ENCODE peak calls at places on chromosome 2, in four cellular contexts. W is cardiac fibroblast, A is AG09319, P is prostate gland. Q is an unnamed sample.

GRCh38 chr2:99615247-99615771 is 125.5 kb upstream of the REV1 start:
- DNase-seq in A (no peak), W (no peak), P (no peak), Q (peak)

GRCh38 chr2:69149631-69150215 is 136.7 kb downstream of the ANTXR1 start:
- DNase-seq in P (no peak), W (peak), A (no peak), Q (peak)

GRCh38 chr2:219987830-219988229 is 360.4 kb downstream of the SLC4A3 start:
- DNase-seq in W (peak), A (peak), P (no peak), Q (peak)

GRCh38 chr2:20242727-20243377 is 17.9 kb upstream of the SDC1 start:
- DNase-seq in P (no peak), W (no peak), A (no peak), Q (no peak)

GRCh38 chr2:190781604-190782198 is 98.9 kb upstream of the GLS start:
- DNase-seq in W (peak), A (no peak), P (peak), Q (peak)

GRCh38 chr2:20635096-20635475 is 15.8 kb downstream of the HS1BP3 start:
- DNase-seq in A (no peak), W (no peak), P (no peak), Q (no peak)

GRCh38 chr2:217938038-217938437 is 64.8 kb downstream of the TNS1 start:
- DNase-seq in W (no peak), P (no peak), A (no peak), Q (no peak)

GRCh38 chr2:85714841-85715240 is 20.7 kb downstream of the GNLY start:
- DNase-seq in W (no peak), P (no peak), A (no peak), Q (no peak)

GRCh38 chr2:24052951-24053350 is 3.4 kb downstream of the FKBP1B start:
- DNase-seq in P (no peak), A (no peak), W (no peak), Q (no peak)

GRCh38 chr2:217249086-217249485 is 389.2 kb upstream of the TNP1 start:
- DNase-seq in A (no peak), W (no peak), P (no peak), Q (no peak)

DNA sequence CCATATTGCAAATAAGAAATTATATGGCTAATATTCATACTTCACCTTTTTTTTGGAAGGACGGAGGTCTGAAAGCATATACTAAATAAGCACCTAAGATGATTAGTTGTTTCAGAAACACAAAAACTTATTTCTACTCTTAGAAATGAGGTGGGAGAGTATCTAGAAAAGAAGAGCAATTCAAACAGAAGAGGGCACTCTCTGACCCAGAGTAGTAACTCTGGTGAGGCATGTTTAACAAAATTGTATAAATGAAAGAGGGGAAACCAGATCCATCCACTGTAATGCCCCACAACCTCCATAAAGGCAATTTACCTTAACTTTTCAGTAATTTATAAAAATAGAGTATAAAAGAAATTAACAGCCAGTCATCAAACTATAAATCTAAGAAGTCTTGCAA is 669.6 kb upstream of the VRK2 start:
- DNase-seq in A (no peak), W (no peak), P (no peak), Q (peak)
- TF ChIP-seq CTCF in A (no peak), W (peak), P (no peak), Q (peak)

DNA sequence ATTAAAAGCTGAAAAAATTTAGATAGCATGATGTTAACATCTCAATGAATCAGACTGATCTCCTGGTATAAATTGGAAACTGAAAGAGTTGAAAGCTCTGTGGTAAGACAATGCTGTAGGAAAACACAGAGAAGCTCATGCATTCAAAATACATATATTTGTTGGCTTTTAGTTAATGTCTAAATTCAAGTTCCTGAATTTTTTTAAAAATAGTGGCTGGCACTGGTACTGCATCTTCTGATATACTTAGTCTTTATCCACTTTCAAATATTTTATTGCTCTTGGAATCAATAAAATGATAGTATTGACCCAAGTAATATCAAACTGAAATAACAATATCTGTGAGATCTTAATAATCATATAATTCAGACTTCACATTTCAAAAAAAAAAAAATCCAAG is 151.4 kb upstream of the FIGN start:
- DNase-seq in A (no peak), P (no peak), W (no peak), Q (no peak)
- TF ChIP-seq CTCF in A (no peak), P (no peak), W (peak), Q (no peak)

GRCh38 chr2:68122680-68122964 is 35.1 kb upstream of the PNO1 start:
- DNase-seq in A (no peak), P (no peak), W (no peak), Q (no peak)
- TF ChIP-seq CTCF in A (no peak), P (no peak), W (no peak), Q (no peak)

DNA sequence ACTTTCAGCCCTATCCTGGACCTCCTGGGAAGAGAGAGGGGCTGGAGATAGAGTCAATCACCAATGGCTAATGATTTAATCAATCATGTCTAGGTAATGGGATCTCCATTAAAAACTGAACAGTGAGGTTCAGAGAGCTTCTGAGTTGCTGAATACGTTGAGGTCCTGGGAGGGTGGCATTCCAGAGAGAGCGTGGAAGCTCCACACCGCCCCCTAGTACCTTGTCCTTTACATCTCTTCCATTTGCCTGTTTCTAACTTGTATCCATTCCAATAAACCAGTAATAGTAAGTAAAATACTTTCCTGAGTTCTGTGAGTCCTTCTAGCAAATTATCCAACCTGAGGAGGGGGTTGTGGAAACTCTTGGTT is 101.7 kb downstream of the B3GNT2 start:
- DNase-seq in P (no peak), W (peak), A (no peak), Q (peak)
- TF ChIP-seq CTCF in P (no peak), W (peak), A (peak), Q (no peak)

DNA sequence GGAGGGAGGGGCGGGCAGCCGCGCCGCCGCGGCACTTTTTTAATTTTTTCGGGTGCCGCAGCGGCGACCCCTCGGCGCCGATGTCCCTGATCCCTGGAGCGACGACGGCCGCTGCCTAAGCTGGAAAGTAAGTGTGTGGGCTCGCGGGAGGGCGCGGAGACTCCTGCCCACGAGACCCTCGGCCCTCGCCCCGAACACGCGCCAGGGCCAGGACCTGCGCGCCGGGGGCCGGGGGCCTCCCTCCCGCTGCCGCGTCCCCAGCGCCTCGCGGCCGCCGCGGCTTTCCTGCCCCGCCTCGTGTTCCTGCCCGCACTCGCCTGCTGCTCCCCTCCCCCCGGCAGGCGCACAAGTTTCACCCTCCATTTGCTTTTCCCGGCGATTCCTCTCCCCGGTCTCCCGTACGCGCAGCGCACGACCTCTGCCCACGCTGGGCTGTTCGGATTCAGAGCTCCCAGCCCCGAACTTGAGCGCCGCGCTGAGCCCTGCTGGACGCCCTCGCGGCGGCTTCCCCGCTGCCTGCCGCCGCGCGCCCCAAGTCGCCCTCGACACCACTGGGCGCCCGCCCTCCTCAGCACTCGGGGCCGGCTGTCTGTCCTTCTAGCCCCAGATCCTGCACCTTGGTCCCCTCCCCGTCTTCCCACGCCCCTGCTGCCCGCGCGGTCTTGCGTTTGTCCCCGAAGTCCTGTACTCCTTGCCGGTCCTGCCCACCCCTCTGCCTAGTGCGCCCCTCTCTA is 507 bp downstream of the PKP4 start:
- DNase-seq in W (peak), A (no peak), P (peak), Q (peak)
- TF ChIP-seq CTCF in W (peak), A (no peak), P (no peak), Q (no peak)

GRCh38 chr2:235168174-235168979 is 216.6 kb downstream of the SH3BP4 start:
- DNase-seq in A (no peak), P (no peak), W (no peak), Q (no peak)

GRCh38 chr2:235165631-235166030 is 213.8 kb downstream of the SH3BP4 start:
- DNase-seq in W (no peak), A (no peak), P (no peak), Q (peak)

GRCh38 chr2:235171511-235172130 is 219.8 kb downstream of the SH3BP4 start:
- DNase-seq in A (peak), W (peak), P (no peak), Q (peak)

GRCh38 chr2:235170016-235170415 is 218.2 kb downstream of the SH3BP4 start:
- DNase-seq in A (no peak), P (no peak), W (peak), Q (peak)

GRCh38 chr2:235170536-235171510 is 219.0 kb downstream of the SH3BP4 start:
- DNase-seq in A (peak), P (no peak), W (peak), Q (peak)
- TF ChIP-seq CTCF in A (peak), P (no peak), W (peak), Q (peak)

DNA sequence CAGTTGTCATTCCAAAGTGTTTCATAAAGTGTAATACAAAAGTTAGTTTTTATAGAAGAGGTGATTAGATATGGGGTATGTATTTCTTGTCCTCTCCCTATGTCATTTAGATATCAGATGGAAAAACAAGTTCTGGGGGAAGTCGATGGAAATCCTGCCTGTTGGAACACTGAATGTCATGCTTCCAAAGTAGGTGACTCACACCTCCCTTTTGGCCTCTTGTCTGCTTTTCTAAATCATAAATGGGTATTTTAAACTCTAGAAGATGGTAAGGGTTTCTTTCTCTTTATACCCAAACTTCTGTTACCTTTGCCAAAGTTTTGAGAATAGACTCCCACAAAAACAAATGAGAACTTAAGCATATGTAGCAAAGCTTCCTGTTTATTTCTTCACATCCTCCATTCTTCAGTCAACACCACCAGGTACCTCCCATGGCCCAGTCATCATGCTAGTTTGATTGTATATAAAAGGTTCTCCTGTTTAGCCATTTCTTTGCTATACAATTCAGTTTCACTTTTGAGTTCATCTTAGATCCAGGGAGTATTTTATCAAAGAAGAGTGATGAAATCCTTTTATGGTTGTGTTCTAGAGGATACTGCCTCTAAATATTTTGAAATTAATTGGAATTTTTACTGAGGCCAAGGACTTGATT is 63.9 kb downstream of the PRKRA start:
- DNase-seq in W (peak), A (no peak), P (no peak), Q (no peak)
- TF ChIP-seq CTCF in W (no peak), A (no peak), P (no peak), Q (no peak)

GRCh38 chr2:162327134-162327769 is 8.8 kb upstream of the IFIH1 start:
- DNase-seq in A (no peak), P (no peak), W (no peak), Q (peak)
- TF ChIP-seq CTCF in A (peak), P (peak), W (peak), Q (peak)